ENCODE peak calls at places on chromosomes 6 and 20, in eight cellular contexts. L is SK-N-SH, I is epithelial cell of esophagus, C is esophagus muscularis mucosa, F is neuronal stem cell, S is kidney epithelial cell, T is BJ, V is adipocyte. N is an unnamed sample.

GRCh38 chr20:50513169-50514034 is 3.2 kb downstream of the PTPN1 start:
- DNase-seq in L (no peak), I (peak; percentile 69), C (no peak), F (no peak), S (no peak), T (no peak), V (peak; percentile 70), N (no peak)

GRCh38 chr6:117795234-117795633 is 111.8 kb upstream of the SLC35F1 start:
- DNase-seq in L (no peak), I (peak; percentile 72), C (no peak), F (no peak), S (no peak), T (no peak), V (no peak), N (no peak)

GRCh38 chr6:111534366-111534765 is 51.3 kb upstream of the REV3L start:
- DNase-seq in L (no peak), I (peak; percentile 49), C (no peak), F (no peak), S (no peak), T (no peak), V (peak; percentile 38), N (peak; percentile 27)

GRCh38 chr20:689348-689747 is 13.7 kb upstream of the SCRT2 start:
- DNase-seq in L (no peak), I (no peak), C (no peak), F (no peak), S (no peak), T (no peak), V (no peak), N (no peak)

GRCh38 chr6:24779416-24779815 is 4.7 kb downstream of the GMNN start:
- DNase-seq in L (no peak), I (peak; percentile 8), C (no peak), F (no peak), S (no peak), T (no peak), V (no peak), N (no peak)

GRCh38 chr6:131782764-131783163 is 25.1 kb upstream of the ENPP1 start:
- DNase-seq in L (no peak), I (peak; percentile 36), C (no peak), F (no peak), S (no peak), T (no peak), V (no peak), N (no peak)

GRCh38 chr6:85049282-85049681 is 284.9 kb upstream of the TBX18 start:
- DNase-seq in L (no peak), I (peak; percentile 11), C (no peak), F (no peak), S (no peak), T (no peak), V (no peak), N (no peak)

GRCh38 chr20:62855120-62855519 is 6.5 kb downstream of the TCFL5 start:
- DNase-seq in L (no peak), I (no peak), C (no peak), F (no peak), S (no peak), T (no peak), V (no peak), N (no peak)

GRCh38 chr6:166058064-166058739 is 109.4 kb downstream of the TBXT start:
- DNase-seq in L (peak; percentile 25), I (no peak), C (no peak), F (peak; percentile 11), S (no peak), T (no peak), V (no peak), N (no peak)

GRCh38 chr20:37303637-37304036 is 14.2 kb downstream of the MANBAL start:
- DNase-seq in L (no peak), I (no peak), C (no peak), F (no peak), S (no peak), T (no peak), V (no peak), N (no peak)

GRCh38 chr6:108588586-108588985 is 27.9 kb downstream of the FOXO3 start:
- DNase-seq in L (no peak), I (peak; percentile 63), C (no peak), F (no peak), S (no peak), T (no peak), V (peak; percentile 79), N (no peak)

GRCh38 chr6:145137425-145137824 is 597.9 kb downstream of the EPM2A start:
- DNase-seq in L (no peak), I (peak; percentile 52), C (no peak), F (no peak), S (no peak), T (no peak), V (peak; percentile 24), N (no peak)

GRCh38 chr6:107361568-107362270 is 97.6 kb downstream of the PDSS2 start:
- DNase-seq in L (no peak), I (no peak), C (no peak), F (no peak), S (peak; percentile 43), T (peak; percentile 28), V (peak; percentile 54), N (peak; percentile 33)

GRCh38 chr6:83908813-83909212 is 49.3 kb downstream of the CYB5R4 start:
- DNase-seq in L (no peak), I (peak; percentile 32), C (no peak), F (no peak), S (no peak), T (no peak), V (no peak), N (no peak)

DNA sequence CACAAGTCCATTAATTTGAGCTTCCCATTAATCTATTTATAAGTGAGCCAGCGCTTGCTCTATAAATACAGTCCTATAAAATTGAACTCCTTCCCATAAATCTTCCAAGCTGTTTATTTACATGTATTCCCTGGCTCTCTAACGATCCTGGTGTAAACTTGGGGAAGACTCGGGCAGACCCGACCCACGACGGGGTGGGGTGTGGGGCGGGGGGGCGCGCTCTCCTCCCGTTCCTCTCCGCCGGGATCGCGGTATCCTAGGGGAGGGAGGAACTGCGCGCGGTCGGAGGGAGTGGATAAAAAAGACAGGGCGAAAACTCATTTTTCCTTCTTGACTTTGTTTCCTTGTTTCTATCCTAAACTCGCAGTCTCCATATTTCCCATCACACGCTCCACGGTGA is 31.1 kb downstream of the TFAP2B start:
- DNase-seq in L (peak; percentile 81), I (no peak), C (no peak), F (no peak), S (no peak), T (no peak), V (no peak), N (no peak)
- H3K4me3 ChIP-seq in L (peak overlapping the region; percentile 39), I (peak overlapping the region; percentile 5), C (peak overlapping the region; percentile 43), F (no peak overlapping the region), S (peak overlapping the region; percentile 38), T (no peak overlapping the region), V (peak overlapping the region; percentile 33), N (peak overlapping the region; percentile 34)

DNA sequence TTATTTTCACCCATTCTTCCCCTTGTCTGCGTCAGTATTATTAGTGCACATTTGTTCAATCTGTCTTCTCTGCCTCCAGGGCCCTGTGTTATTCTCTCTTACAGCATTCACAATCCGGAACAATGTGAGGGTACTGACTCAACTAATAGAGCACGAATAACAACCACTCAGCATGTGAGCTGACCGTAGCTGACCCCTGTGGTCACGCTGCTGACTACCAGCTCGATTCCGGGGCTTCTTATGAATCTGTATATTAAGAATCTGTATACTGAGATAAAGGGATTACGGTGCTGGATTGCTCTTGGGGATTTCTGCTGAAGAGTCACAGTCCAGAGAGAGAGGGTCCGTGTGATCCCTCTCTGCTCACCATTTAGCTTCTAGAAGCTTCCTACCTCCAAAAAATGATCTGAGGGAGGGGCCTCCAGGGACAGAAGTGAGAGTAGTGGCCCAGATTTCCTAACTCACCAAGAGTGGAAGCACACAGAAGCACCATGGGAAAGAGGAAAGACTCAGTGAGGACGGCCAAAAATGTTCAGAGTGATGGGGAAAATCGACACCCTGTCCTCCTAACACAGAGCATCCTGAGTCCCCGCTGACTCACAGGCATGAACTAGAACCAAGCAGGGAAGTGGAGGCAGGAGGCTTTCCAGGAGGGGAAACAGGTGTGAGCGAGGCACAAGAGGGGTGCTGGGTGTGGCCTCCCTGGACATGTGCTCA is 156.2 kb downstream of the THBS2 start:
- DNase-seq in L (no peak), I (no peak), C (peak; percentile 86), F (peak; percentile 9), S (peak; percentile 77), T (peak; percentile 97), V (peak; percentile 92), N (peak; percentile 47)
- H3K4me3 ChIP-seq in L (no peak overlapping the region), I (no peak overlapping the region), C (no peak overlapping the region), F (no peak overlapping the region), S (no peak overlapping the region), T (no peak overlapping the region), V (no peak overlapping the region), N (no peak overlapping the region)

GRCh38 chr6:41935190-41935569 is 6.4 kb downstream of the CCND3 start:
- DNase-seq in L (no peak), I (no peak), C (no peak), F (no peak), S (no peak), T (no peak), V (no peak), N (no peak)

GRCh38 chr6:41936073-41936837 is 5.4 kb downstream of the CCND3 start:
- DNase-seq in L (peak; percentile 83), I (peak; percentile 85), C (no peak), F (peak; percentile 70), S (peak; percentile 69), T (peak; percentile 64), V (peak; percentile 94), N (peak; percentile 67)

GRCh38 chr6:41934278-41935189 is 7.1 kb downstream of the CCND3 start:
- DNase-seq in L (no peak), I (no peak), C (no peak), F (no peak), S (no peak), T (no peak), V (no peak), N (no peak)

GRCh38 chr6:41937472-41937871 is 4.1 kb downstream of the CCND3 start:
- DNase-seq in L (no peak), I (no peak), C (no peak), F (no peak), S (no peak), T (no peak), V (no peak), N (no peak)

GRCh38 chr6:41935685-41936072 is 5.9 kb downstream of the CCND3 start:
- DNase-seq in L (no peak), I (no peak), C (no peak), F (no peak), S (no peak), T (no peak), V (no peak), N (no peak)
- H3K4me3 ChIP-seq in L (no peak overlapping the region), I (no peak overlapping the region), C (no peak overlapping the region), F (no peak overlapping the region), S (no peak overlapping the region), T (no peak overlapping the region), V (no peak overlapping the region), N (no peak overlapping the region)

DNA sequence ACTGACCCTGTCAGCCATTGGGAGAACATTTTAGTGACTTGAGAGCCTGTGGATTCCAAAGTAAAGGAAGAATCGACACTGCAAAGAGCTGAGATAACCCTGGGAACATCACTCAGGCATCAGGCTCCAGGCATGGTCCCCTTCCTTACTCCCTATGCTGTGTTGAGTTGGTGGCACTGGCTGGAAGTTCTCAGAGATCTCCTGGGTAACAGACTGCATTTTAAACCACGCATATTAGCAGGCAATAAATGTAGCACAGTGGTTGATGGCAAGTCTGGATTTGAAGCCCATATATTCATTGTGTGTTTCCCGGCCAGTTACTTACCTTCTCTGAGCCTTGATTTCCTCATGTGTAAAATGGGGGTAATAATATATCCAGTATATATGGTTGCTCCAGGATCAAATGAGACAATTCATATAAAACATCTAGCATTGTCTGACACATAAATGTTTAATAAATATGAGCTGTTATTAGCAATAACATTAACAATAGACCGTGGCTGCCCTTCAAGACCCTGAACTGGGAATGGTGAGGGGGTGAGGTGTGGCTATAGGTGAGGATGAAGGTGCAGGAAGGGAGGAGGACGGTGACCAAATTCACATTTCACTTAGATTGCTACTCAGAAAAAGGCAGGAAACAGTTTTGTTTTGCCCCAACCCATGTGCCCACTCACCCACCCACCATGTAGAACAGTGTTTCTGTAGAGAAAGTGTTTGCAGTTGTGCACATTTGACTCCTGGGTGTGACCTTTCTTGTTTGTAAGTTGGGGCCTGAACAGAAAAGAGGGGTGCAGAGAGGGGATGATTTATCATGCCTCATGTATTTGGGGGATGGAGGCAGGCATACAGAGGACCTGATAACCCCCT is 2.1 kb downstream of the PLCG1 start:
- DNase-seq in L (no peak), I (no peak), C (no peak), F (no peak), S (no peak), T (no peak), V (peak; percentile 14), N (no peak)
- H3K4me3 ChIP-seq in L (peak overlapping the region; percentile 97), I (peak overlapping the region; percentile 65), C (peak overlapping the region; percentile 90), F (peak overlapping the region; percentile 85), S (peak overlapping the region; percentile 84), T (peak overlapping the region; percentile 74), V (peak overlapping the region; percentile 88), N (peak overlapping the region; percentile 68)